ENCODE peak calls at places on chromosomes 5 and 9, in six cellular contexts. P is Peyer's patch, O is lower lobe of right lung, J is left ventricle myocardium inferior, V is OCI-LY7, F is SJCRH30. H is an unnamed sample.

GRCh38 chr5:464446-464842 is 21.5 kb downstream of the EXOC3 start:
- DNase-seq in V (no peak), P (no peak), F (no peak), J (peak), O (no peak), H (no peak)

GRCh38 chr9:134861586-134862334 is 18.9 kb upstream of the FCN2 start:
- DNase-seq in O (peak), J (no peak), V (no peak), F (peak), P (no peak), H (no peak)

GRCh38 chr5:34030058-34030457 is 13.0 kb downstream of the C1QTNF3 start:
- DNase-seq in F (no peak), J (no peak), O (no peak), V (no peak), P (no peak), H (no peak)

GRCh38 chr5:72412283-72413055 is 92.3 kb downstream of the PTCD2 start:
- DNase-seq in F (no peak), O (no peak), J (no peak), V (no peak), P (no peak), H (no peak)

GRCh38 chr9:18855636-18856035 is 177.4 kb downstream of the SAXO1 start:
- DNase-seq in O (no peak), V (no peak), F (no peak), J (peak), P (no peak), H (peak)

GRCh38 chr5:173051746-173052145 is 4.4 kb upstream of the CREBRF start:
- DNase-seq in V (no peak), J (no peak), F (no peak), O (no peak), P (no peak), H (no peak)

GRCh38 chr9:28688172-28688571 is 1114.9 kb upstream of the C9orf72 start:
- DNase-seq in F (no peak), J (no peak), V (no peak), P (no peak), O (no peak), H (no peak)

GRCh38 chr5:86108825-86109224 is 508.9 kb upstream of the COX7C start:
- DNase-seq in J (no peak), P (no peak), F (no peak), O (no peak), V (no peak), H (no peak)

GRCh38 chr9:133505186-133505830 is 19.5 kb downstream of the MYMK start:
- DNase-seq in O (no peak), V (no peak), J (no peak), F (no peak), P (no peak), H (peak)
- H3K27ac ChIP-seq in O (peak), V (no peak), J (peak), F (no peak), P (peak), H (peak)

GRCh38 chr5:90921428-90921973 is 362.9 kb downstream of the ADGRV1 start:
- DNase-seq in O (no peak), P (no peak), J (no peak), F (no peak), V (no peak), H (no peak)

GRCh38 chr5:90915393-90915792 is 356.8 kb downstream of the ADGRV1 start:
- DNase-seq in V (no peak), F (no peak), P (no peak), J (no peak), O (no peak), H (no peak)

GRCh38 chr5:90916947-90917800 is 358.6 kb downstream of the ADGRV1 start:
- DNase-seq in V (no peak), O (no peak), P (no peak), F (no peak), J (no peak), H (no peak)

GRCh38 chr5:90917928-90918327 is 359.3 kb downstream of the ADGRV1 start:
- DNase-seq in O (no peak), P (no peak), F (no peak), V (no peak), J (no peak), H (no peak)
- H3K27ac ChIP-seq in O (no peak), P (no peak), F (no peak), V (no peak), J (no peak), H (no peak)

GRCh38 chr9:86352440-86353106 is 1.6 kb downstream of the TUT7 start:
- DNase-seq in F (no peak), P (no peak), O (no peak), J (no peak), V (peak), H (no peak)
- H3K27ac ChIP-seq in F (no peak), P (peak), O (peak), J (peak), V (peak), H (no peak)

GRCh38 chr9:123637940-123638634 is 282.1 kb downstream of the CRB2 start:
- DNase-seq in O (no peak), F (no peak), P (no peak), J (no peak), V (no peak), H (no peak)
- H3K27ac ChIP-seq in O (no peak), F (no peak), P (no peak), J (no peak), V (no peak), H (no peak)

DNA sequence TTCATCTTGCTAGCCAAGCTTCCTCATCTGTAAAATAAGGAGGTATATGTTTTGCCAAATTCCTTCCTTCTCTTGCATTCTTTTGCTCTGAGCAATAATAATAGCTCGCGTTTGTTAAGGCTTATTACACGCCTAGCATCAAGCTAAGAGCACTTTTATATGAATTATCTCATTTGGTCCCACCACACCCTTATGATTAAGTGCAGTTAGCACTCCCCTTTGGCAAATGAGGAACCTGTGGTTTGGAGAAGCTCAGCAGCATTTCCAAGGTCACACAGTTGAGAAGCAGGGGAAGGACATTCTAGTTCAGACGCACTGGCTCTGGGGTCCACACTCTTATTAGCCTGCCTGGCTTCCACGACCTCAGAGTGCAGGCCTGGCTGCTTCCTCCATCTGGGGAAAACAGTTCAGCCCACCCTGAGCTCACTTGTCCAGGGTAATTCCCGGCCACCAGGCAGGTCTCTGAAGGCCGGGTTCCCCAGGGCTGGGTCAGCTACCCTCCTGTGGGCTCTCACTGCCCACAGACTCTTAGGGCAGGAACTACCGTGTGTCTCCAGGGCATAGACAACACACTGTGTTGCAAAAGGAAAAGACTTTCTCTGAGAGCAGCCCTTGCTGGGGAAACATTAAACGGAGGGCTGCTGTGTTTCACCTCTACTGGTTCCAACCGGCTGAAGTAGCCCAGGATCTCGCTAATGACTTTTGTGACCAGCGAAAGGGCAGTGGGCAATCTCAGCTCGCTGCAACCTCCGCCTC is 10.0 kb upstream of the FBP1 start:
- DNase-seq in P (no peak), J (no peak), F (no peak), O (no peak), V (no peak), H (no peak)
- H3K27ac ChIP-seq in P (no peak), J (no peak), F (no peak), O (peak), V (no peak), H (no peak)

H was measured in right cardiac atrium.